ENCODE peak calls at places on chromosome 2, in seven cellular contexts. Y is ovary, Q is A549, I is stomach, N is sigmoid colon, J is K562, M is HepG2. P is an unnamed sample. For H3K9me3 and H3K4me1, the result is how much of the 10 kb centered on the place peaks cover.

GRCh38 chr2:28589746-28590463 is 94.0 kb downstream of the PLB1 start:
- DNase-seq in Y (no peak), Q (no peak), I (no peak), N (peak), J (no peak), M (no peak), P (no peak)

GRCh38 chr2:28035816-28036215 is 145.3 kb downstream of the BABAM2 start:
- DNase-seq in Y (no peak), Q (no peak), I (no peak), N (no peak), J (no peak), M (no peak), P (no peak)

GRCh38 chr2:128299628-128300027 is 19.0 kb downstream of the HS6ST1 start:
- DNase-seq in Y (peak), Q (no peak), I (no peak), N (no peak), J (no peak), M (no peak), P (no peak)

GRCh38 chr2:241768850-241769249 is 7.8 kb upstream of the GAL3ST2 start:
- DNase-seq in Y (no peak), Q (no peak), I (no peak), N (peak), J (no peak), M (no peak), P (no peak)

GRCh38 chr2:82316573-82317371 is 2012.2 kb upstream of the LRRTM1 start:
- DNase-seq in Y (no peak), Q (no peak), I (no peak), N (no peak), J (no peak), M (no peak), P (no peak)

GRCh38 chr2:162704496-162704895 is 134.1 kb downstream of the KCNH7 start:
- DNase-seq in Y (no peak), Q (no peak), I (no peak), N (no peak), J (no peak), M (no peak), P (no peak)

GRCh38 chr2:3125761-3126130 is 251.9 kb downstream of the EIPR1 start:
- DNase-seq in Y (no peak), Q (no peak), I (no peak), N (peak), J (no peak), M (no peak), P (no peak)

GRCh38 chr2:641501-642430 is 35.4 kb downstream of the TMEM18 start:
- DNase-seq in Y (no peak), Q (no peak), I (no peak), N (peak), J (no peak), M (no peak), P (no peak)

GRCh38 chr2:128750328-128751165 is 431.9 kb upstream of the HS6ST1 start:
- DNase-seq in Y (no peak), Q (no peak), I (no peak), N (no peak), J (no peak), M (no peak), P (no peak)

GRCh38 chr2:7180641-7181370 is 263.6 kb downstream of the RNF144A start:
- DNase-seq in Y (no peak), Q (peak), I (no peak), N (no peak), J (no peak), M (peak), P (no peak)

GRCh38 chr2:88638743-88639142 is 11.5 kb upstream of the EIF2AK3 start:
- DNase-seq in Y (no peak), Q (no peak), I (no peak), N (no peak), J (no peak), M (no peak), P (no peak)

GRCh38 chr2:134137182-134137595 is 116.7 kb upstream of the MGAT5 start:
- DNase-seq in Y (no peak), Q (no peak), I (peak), N (no peak), J (no peak), M (no peak), P (no peak)

GRCh38 chr2:216283038-216283900 is 89.0 kb downstream of the MARCHF4 start:
- DNase-seq in Y (no peak), Q (peak), I (no peak), N (no peak), J (peak), M (peak), P (no peak)

GRCh38 chr2:122329266-122329665 is 573.8 kb downstream of the TSN start:
- DNase-seq in Y (no peak), Q (no peak), I (no peak), N (no peak), J (no peak), M (no peak), P (no peak)

GRCh38 chr2:232789067-232789466 is 12.7 kb upstream of the KCNJ13 start:
- DNase-seq in Y (no peak), Q (no peak), I (no peak), N (no peak), J (no peak), M (no peak), P (peak)

GRCh38 chr2:1642066-1642861 is 102.1 kb downstream of the PXDN start:
- DNase-seq in Y (no peak), Q (no peak), I (no peak), N (peak), J (no peak), M (no peak), P (no peak)

GRCh38 chr2:189285351-189285750 is 105.8 kb upstream of the COL5A2 start:
- DNase-seq in Y (no peak), Q (no peak), I (no peak), N (no peak), J (no peak), M (no peak), P (no peak)

GRCh38 chr2:183227191-183227590 is 102.9 kb downstream of the NUP35 start:
- DNase-seq in Y (no peak), Q (no peak), I (no peak), N (no peak), J (no peak), M (no peak), P (no peak)

GRCh38 chr2:39434233-39434897 is 2.7 kb downstream of the MAP4K3 start:
- DNase-seq in Y (no peak), Q (no peak), I (no peak), N (no peak), J (no peak), M (no peak), P (no peak)

GRCh38 chr2:226888971-226889370 is 53.1 kb downstream of the RHBDD1 start:
- DNase-seq in Y (no peak), Q (no peak), I (no peak), N (no peak), J (no peak), M (no peak), P (no peak)

GRCh38 chr2:98886066-98886554 is 49.9 kb downstream of the CRACDL start:
- DNase-seq in Y (no peak), Q (no peak), I (no peak), N (no peak), J (no peak), M (no peak), P (no peak)
- H3K9me3 ChIP-seq in Y (under half), Q (under half), I (under half), N (under half), J (under half), M (under half), P (under half)

GRCh38 chr2:149389506-149390167 is 59.2 kb downstream of the LYPD6 start:
- DNase-seq in Y (no peak), Q (no peak), I (no peak), N (no peak), J (no peak), M (no peak), P (no peak)
- TF ChIP-seq EP300 in Y (no peak), Q (no peak), I (no peak), N (no peak), J (no peak), M (no peak), P (no peak)

GRCh38 chr2:239288951-239289481 is 111.8 kb downstream of the HDAC4 start:
- DNase-seq in Y (no peak), Q (no peak), I (no peak), N (peak), J (peak), M (no peak), P (peak)
- H3K4me1 ChIP-seq in Y (under half), Q (under half), I (half or more), N (half or more), J (half or more), M (under half), P (under half)

DNA sequence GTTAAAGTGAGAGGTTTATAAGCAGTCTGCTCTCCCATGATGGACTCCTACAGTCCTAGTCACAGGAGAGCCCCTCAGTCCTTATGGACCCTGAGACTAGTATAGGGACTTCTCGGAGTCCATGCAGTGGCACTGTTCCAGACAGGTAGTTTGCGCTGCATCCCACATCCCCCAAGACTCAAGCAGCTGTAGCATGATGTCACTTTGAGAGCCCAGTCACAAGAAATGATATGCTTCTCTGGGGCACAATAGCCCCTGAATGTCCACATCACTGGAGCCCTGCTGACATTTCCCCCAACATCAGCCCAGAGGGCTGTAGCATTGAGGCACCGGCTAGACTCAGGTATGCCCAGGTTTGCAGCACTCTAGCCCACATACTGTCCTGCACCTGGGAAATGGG is 220.1 kb downstream of the OTX1 start:
- DNase-seq in Y (no peak), Q (no peak), I (no peak), N (no peak), J (no peak), M (no peak), P (no peak)
- H3K9me3 ChIP-seq in Y (under half), Q (under half), I (half or more), N (under half), J (under half), M (under half), P (under half)

GRCh38 chr2:98088261-98088660 is 1.3 kb downstream of the VWA3B start:
- DNase-seq in Y (no peak), Q (no peak), I (no peak), N (peak), J (no peak), M (no peak), P (peak)

GRCh38 chr2:98087447-98088065 is 589 bp downstream of the VWA3B start:
- DNase-seq in Y (no peak), Q (no peak), I (no peak), N (no peak), J (no peak), M (no peak), P (no peak)

GRCh38 chr2:98085649-98086048 is 1.3 kb upstream of the VWA3B start:
- DNase-seq in Y (no peak), Q (no peak), I (peak), N (no peak), J (no peak), M (no peak), P (peak)

GRCh38 chr2:98084869-98085238 is 2.1 kb upstream of the VWA3B start:
- DNase-seq in Y (no peak), Q (no peak), I (peak), N (no peak), J (no peak), M (peak), P (peak)

GRCh38 chr2:98086491-98087446 is at the start of gene VWA3B:
- DNase-seq in Y (peak), Q (peak), I (peak), N (peak), J (peak), M (no peak), P (peak)
- TF ChIP-seq EP300 in Y (no peak), Q (no peak), I (no peak), N (no peak), J (no peak), M (no peak), P (peak)

GRCh38 chr2:217851191-217852020 is 151.4 kb downstream of the TNS1 start:
- DNase-seq in Y (peak), Q (no peak), I (no peak), N (peak), J (no peak), M (no peak), P (peak)

GRCh38 chr2:217852812-217853211 is 150.0 kb downstream of the TNS1 start:
- DNase-seq in Y (no peak), Q (no peak), I (no peak), N (no peak), J (no peak), M (no peak), P (no peak)

GRCh38 chr2:217853961-217854360 is 148.8 kb downstream of the TNS1 start:
- DNase-seq in Y (no peak), Q (no peak), I (no peak), N (no peak), J (no peak), M (no peak), P (no peak)

GRCh38 chr2:217854684-217855083 is 148.1 kb downstream of the TNS1 start:
- DNase-seq in Y (no peak), Q (no peak), I (no peak), N (no peak), J (no peak), M (no peak), P (no peak)

DNA sequence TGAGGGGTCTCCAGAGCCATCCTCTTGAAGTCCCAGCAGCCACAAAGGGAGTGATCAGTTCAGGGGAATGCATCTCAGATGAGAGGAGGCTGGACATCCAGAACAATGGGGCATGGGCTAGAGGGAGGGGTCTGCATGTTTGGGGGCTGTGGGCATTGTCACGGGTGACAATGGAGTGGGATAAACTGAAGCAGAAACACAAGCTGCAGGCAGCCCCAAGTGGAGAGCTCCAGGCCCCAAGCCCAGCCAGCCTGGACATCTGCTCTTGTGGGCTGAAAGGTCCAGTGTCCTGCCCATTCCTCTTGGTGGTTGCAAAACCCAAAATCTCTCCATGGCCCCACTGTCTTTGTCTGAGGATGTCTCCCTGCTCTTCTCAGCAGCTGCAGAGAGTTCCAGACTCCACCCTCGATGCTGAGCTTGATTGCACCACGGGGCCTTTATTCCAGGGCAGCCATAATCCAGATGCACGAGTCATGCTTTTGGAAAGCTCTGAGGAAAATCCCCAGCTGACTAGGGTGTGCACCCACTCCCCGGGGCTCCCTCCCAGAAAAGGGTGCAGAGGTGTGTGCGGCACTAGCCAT is 149.4 kb downstream of the TNS1 start:
- DNase-seq in Y (no peak), Q (no peak), I (no peak), N (peak), J (no peak), M (no peak), P (no peak)
- H3K4me1 ChIP-seq in Y (under half), Q (under half), I (under half), N (half or more), J (under half), M (under half), P (half or more)

P was measured in transverse colon.